ENCODE peak calls at places on chromosome 14, in seven cellular contexts. One of them, this sample, is unnamed.

GRCh38 chr14:104692939-104693315 is 3.5 kb downstream of the INF2 start:
- DNase-seq in WTC11: no peak
- DNase-seq in GM12878: no peak
- DNase-seq in K562: no peak
- DNase-seq in HCT116: no peak
- DNase-seq in HepG2: no peak
- DNase-seq in H1: no peak
- DNase-seq in this sample: no peak

GRCh38 chr14:30906752-30907658 is 32.6 kb downstream of the COCH start:
- DNase-seq in H1: no peak
- DNase-seq in WTC11: no peak
- DNase-seq in K562: no peak
- DNase-seq in GM12878: no peak
- DNase-seq in HCT116: peak; percentile 12
- DNase-seq in HepG2: peak; percentile 58
- DNase-seq in this sample: peak; percentile 8

GRCh38 chr14:36652542-36653201 is 9.0 kb upstream of the PAX9 start:
- DNase-seq in K562: no peak
- DNase-seq in HepG2: no peak
- DNase-seq in GM12878: no peak
- DNase-seq in H1: no peak
- DNase-seq in HCT116: no peak
- DNase-seq in WTC11: no peak
- DNase-seq in this sample: no peak

GRCh38 chr14:83164016-83164415 is 1630.4 kb upstream of the SEL1L start:
- DNase-seq in HCT116: no peak
- DNase-seq in H1: no peak
- DNase-seq in WTC11: no peak
- DNase-seq in HepG2: no peak
- DNase-seq in K562: no peak
- DNase-seq in GM12878: no peak
- DNase-seq in this sample: no peak

GRCh38 chr14:34099630-34100029 is 148.8 kb upstream of the EGLN3 start:
- DNase-seq in H1: no peak
- DNase-seq in HepG2: no peak
- DNase-seq in GM12878: no peak
- DNase-seq in K562: no peak
- DNase-seq in HCT116: no peak
- DNase-seq in WTC11: no peak
- DNase-seq in this sample: no peak

GRCh38 chr14:66610154-66610563 is 102.2 kb downstream of the GPHN start:
- DNase-seq in HCT116: peak; percentile 49
- DNase-seq in GM12878: no peak
- DNase-seq in K562: peak; percentile 4
- DNase-seq in WTC11: no peak
- DNase-seq in H1: no peak
- DNase-seq in HepG2: peak; percentile 7
- DNase-seq in this sample: peak; percentile 6

GRCh38 chr14:93114713-93115068 is 1.0 kb downstream of the ITPK1 start:
- DNase-seq in K562: no peak
- DNase-seq in HCT116: no peak
- DNase-seq in HepG2: no peak
- DNase-seq in GM12878: no peak
- DNase-seq in H1: no peak
- DNase-seq in WTC11: peak; percentile 31
- DNase-seq in this sample: no peak

GRCh38 chr14:67187826-67188225 is 1.4 kb upstream of the GARIN2 start:
- DNase-seq in HCT116: peak; percentile 85
- DNase-seq in HepG2: no peak
- DNase-seq in K562: no peak
- DNase-seq in GM12878: no peak
- DNase-seq in WTC11: no peak
- DNase-seq in H1: no peak
- DNase-seq in this sample: no peak

GRCh38 chr14:81400202-81400678 is at the start of gene STON2:
- DNase-seq in GM12878: no peak
- DNase-seq in K562: peak; percentile 90
- DNase-seq in HCT116: peak; percentile 54
- DNase-seq in WTC11: no peak
- DNase-seq in HepG2: no peak
- DNase-seq in H1: no peak
- DNase-seq in this sample: peak; percentile 35

GRCh38 chr14:77083082-77083481 is 15.0 kb upstream of the CIPC start:
- DNase-seq in HCT116: no peak
- DNase-seq in K562: peak; percentile 12
- DNase-seq in H1: no peak
- DNase-seq in WTC11: no peak
- DNase-seq in GM12878: no peak
- DNase-seq in HepG2: no peak
- DNase-seq in this sample: no peak

GRCh38 chr14:24270537-24271133 is 762 bp downstream of the RABGGTA start:
- DNase-seq in GM12878: no peak
- DNase-seq in H1: no peak
- DNase-seq in WTC11: no peak
- DNase-seq in HCT116: peak; percentile 8
- DNase-seq in HepG2: no peak
- DNase-seq in K562: no peak
- DNase-seq in this sample: no peak

GRCh38 chr14:45361727-45362126 is 108.7 kb upstream of the MIS18BP1 start:
- DNase-seq in HCT116: no peak
- DNase-seq in K562: no peak
- DNase-seq in GM12878: no peak
- DNase-seq in H1: no peak
- DNase-seq in HepG2: no peak
- DNase-seq in WTC11: no peak
- DNase-seq in this sample: no peak

GRCh38 chr14:102605026-102605425 is 12.6 kb downstream of the RCOR1 start:
- DNase-seq in HepG2: no peak
- DNase-seq in K562: no peak
- DNase-seq in WTC11: no peak
- DNase-seq in GM12878: no peak
- DNase-seq in H1: no peak
- DNase-seq in HCT116: no peak
- DNase-seq in this sample: no peak

GRCh38 chr14:72792051-72792788 is 101.7 kb downstream of the DPF3 start:
- DNase-seq in GM12878: no peak
- DNase-seq in HepG2: no peak
- DNase-seq in K562: no peak
- DNase-seq in WTC11: no peak
- DNase-seq in H1: no peak
- DNase-seq in HCT116: no peak
- DNase-seq in this sample: no peak

GRCh38 chr14:60092516-60092915 is 793 bp downstream of the PCNX4 start:
- DNase-seq in HepG2: peak; percentile 39
- DNase-seq in H1: no peak
- DNase-seq in GM12878: no peak
- DNase-seq in WTC11: no peak
- DNase-seq in HCT116: no peak
- DNase-seq in K562: peak; percentile 32
- DNase-seq in this sample: peak; percentile 19

DNA sequence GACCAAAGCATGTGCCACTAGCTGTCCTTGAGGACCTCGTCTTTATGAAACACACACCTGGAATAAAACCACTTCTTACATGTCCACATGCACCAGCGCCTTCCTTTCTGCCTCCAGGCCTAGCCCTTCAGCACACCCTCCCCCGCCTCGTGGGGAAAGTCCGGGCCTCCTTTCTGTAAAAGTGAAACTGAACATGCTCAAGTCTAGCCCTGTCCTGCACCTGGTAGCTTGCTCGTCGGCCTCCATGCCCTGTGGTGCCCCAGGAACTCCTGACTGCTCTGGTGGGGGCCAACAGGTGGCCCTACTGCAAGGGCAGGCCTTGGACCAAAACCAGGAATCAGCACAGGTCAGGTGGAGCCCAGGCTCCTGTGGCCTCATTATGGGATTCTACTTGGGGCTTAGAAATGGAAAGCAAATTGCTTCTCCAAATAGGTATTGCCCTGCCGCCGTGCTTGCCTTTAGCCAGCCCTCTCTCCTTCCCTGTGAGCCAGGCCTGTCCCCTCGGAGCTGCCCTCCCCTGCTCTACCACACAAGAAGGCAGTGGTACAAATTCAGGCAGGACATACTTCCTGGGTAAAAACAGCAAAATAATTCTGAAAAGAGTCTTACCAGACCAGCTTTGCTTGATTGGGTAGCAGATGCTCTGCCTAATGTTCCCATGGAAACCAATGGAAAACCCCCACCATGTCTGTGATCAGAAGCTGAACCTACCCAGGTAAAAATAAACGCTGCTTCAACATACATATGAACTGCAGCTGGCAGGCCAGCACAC is 43.5 kb downstream of the ERH start:
- DNase-seq in GM12878: peak; percentile 87
- DNase-seq in H1: no peak
- DNase-seq in WTC11: no peak
- DNase-seq in K562: no peak
- DNase-seq in HepG2: peak; percentile 16
- DNase-seq in HCT116: no peak
- DNase-seq in this sample: no peak
- TF ChIP-seq SP1 in GM12878: peak; percentile 57
- TF ChIP-seq SP1 in H1: no peak
- TF ChIP-seq SP1 in WTC11: no peak
- TF ChIP-seq SP1 in K562: no peak
- TF ChIP-seq SP1 in HepG2: no peak
- TF ChIP-seq SP1 in HCT116: no peak
- TF ChIP-seq SP1 in this sample: no peak

GRCh38 chr14:32710351-32711102 is 228.2 kb upstream of the NPAS3 start:
- DNase-seq in HCT116: no peak
- DNase-seq in H1: no peak
- DNase-seq in WTC11: no peak
- DNase-seq in GM12878: no peak
- DNase-seq in K562: no peak
- DNase-seq in HepG2: no peak
- DNase-seq in this sample: no peak
- TF ChIP-seq SP1 in HCT116: no peak
- TF ChIP-seq SP1 in H1: no peak
- TF ChIP-seq SP1 in WTC11: no peak
- TF ChIP-seq SP1 in GM12878: no peak
- TF ChIP-seq SP1 in K562: no peak
- TF ChIP-seq SP1 in HepG2: no peak
- TF ChIP-seq SP1 in this sample: no peak

GRCh38 chr14:62030387-62030786 is 268.2 kb downstream of the SNAPC1 start:
- DNase-seq in GM12878: no peak
- DNase-seq in HCT116: no peak
- DNase-seq in H1: no peak
- DNase-seq in HepG2: no peak
- DNase-seq in WTC11: no peak
- DNase-seq in K562: no peak
- DNase-seq in this sample: no peak

GRCh38 chr14:62029569-62029924 is 267.3 kb downstream of the SNAPC1 start:
- DNase-seq in HepG2: no peak
- DNase-seq in H1: no peak
- DNase-seq in GM12878: peak; percentile 16
- DNase-seq in HCT116: no peak
- DNase-seq in WTC11: no peak
- DNase-seq in K562: no peak
- DNase-seq in this sample: no peak

GRCh38 chr14:62031504-62031903 is 269.3 kb downstream of the SNAPC1 start:
- DNase-seq in WTC11: no peak
- DNase-seq in K562: no peak
- DNase-seq in HepG2: no peak
- DNase-seq in H1: no peak
- DNase-seq in GM12878: no peak
- DNase-seq in HCT116: no peak
- DNase-seq in this sample: no peak

DNA sequence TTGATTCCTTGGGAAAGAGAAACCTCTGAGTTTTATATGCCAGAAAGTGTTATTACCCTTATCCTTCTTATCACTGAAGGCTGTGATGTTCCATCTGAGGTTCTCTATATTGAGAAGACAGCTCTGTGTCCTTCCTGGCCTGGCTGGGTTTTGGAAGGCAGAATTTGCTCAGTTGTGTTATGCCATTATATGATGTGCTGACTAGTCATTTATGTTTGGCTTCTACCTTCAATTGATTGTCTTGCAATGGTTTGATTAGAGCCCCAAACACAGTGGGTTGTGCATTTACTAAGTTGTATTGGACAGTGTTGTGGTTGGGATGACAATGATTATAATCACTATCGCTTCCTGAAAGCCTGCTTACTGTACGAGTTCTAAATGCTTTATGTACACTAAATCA is 265.7 kb downstream of the SNAPC1 start:
- DNase-seq in GM12878: no peak
- DNase-seq in HepG2: no peak
- DNase-seq in HCT116: no peak
- DNase-seq in H1: no peak
- DNase-seq in WTC11: no peak
- DNase-seq in K562: no peak
- DNase-seq in this sample: no peak
- TF ChIP-seq SP1 in GM12878: no peak
- TF ChIP-seq SP1 in HepG2: no peak
- TF ChIP-seq SP1 in HCT116: no peak
- TF ChIP-seq SP1 in H1: no peak
- TF ChIP-seq SP1 in WTC11: no peak
- TF ChIP-seq SP1 in K562: no peak
- TF ChIP-seq SP1 in this sample: no peak

GRCh38 chr14:54727929-54728328 is 161.0 kb downstream of the SAMD4A start:
- DNase-seq in HepG2: no peak
- DNase-seq in K562: no peak
- DNase-seq in WTC11: no peak
- DNase-seq in HCT116: no peak
- DNase-seq in H1: no peak
- DNase-seq in GM12878: no peak
- DNase-seq in this sample: no peak
- TF ChIP-seq SP1 in HepG2: no peak
- TF ChIP-seq SP1 in K562: no peak
- TF ChIP-seq SP1 in WTC11: no peak
- TF ChIP-seq SP1 in HCT116: no peak
- TF ChIP-seq SP1 in H1: no peak
- TF ChIP-seq SP1 in GM12878: no peak
- TF ChIP-seq SP1 in this sample: no peak

DNA sequence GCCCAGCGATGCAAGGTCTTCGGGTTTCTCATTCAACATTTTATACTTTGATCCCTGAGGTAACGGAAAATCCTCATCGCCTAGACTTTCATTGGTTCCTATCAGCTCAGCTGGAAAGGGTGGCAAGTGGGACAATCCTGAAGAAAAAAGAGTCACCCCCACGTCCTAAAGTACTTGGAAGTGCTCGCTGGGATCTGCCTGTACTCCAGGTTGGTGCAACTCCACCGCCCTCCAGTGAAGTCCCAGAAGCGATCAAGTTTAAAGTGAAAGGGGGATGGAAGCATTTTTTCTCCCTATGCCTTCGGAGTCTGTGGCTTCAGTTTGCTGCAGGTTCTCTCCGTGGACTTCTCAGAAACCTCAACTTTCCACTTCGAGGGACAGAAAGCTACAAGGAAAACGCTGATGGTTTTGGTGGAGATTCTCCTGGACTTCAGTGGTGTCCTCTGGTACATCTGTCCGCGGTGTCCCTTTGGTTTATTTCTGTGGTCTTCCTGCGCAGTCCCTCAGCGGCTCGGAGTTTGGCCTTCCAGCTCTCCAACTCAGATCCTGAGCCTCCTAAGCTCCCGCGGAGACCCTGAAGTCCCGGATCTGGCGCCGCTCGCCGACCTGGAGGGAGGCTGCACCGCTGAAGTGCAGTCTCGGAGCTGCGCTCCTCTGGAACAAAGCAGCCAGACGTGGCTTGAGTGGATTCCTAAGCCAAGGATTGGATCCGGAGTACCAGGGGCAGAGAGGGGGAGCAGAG is 1.7 kb upstream of the LRFN5 start:
- DNase-seq in H1: no peak
- DNase-seq in HCT116: no peak
- DNase-seq in WTC11: peak; percentile 86
- DNase-seq in HepG2: no peak
- DNase-seq in K562: peak; percentile 23
- DNase-seq in GM12878: no peak
- DNase-seq in this sample: peak; percentile 51
- TF ChIP-seq SP1 in H1: peak; percentile 95
- TF ChIP-seq SP1 in HCT116: no peak
- TF ChIP-seq SP1 in WTC11: no peak
- TF ChIP-seq SP1 in HepG2: no peak
- TF ChIP-seq SP1 in K562: no peak
- TF ChIP-seq SP1 in GM12878: no peak
- TF ChIP-seq SP1 in this sample: no peak

This sample was measured in HEK293T.